ENCODE peak calls at places on chromosome 16, in nine cellular contexts. U is stomach, V is sigmoid colon, W is K562, L is transverse colon, D is esophagus muscularis mucosa, Y is HepG2, Z is spleen, G is HCT116. K is an unnamed sample. For H3K4me1, the result is how much of the 10 kb centered on the place peaks cover.

GRCh38 chr16:1296688-1297412 is 12.6 kb upstream of the UBE2I start:
- DNase-seq in U (no peak), V (no peak), W (no peak), L (peak), D (no peak), Y (peak), Z (no peak), G (peak), K (no peak)

GRCh38 chr16:69566437-69567030 is 768 bp downstream of the NFAT5 start:
- DNase-seq in U (peak), V (peak), W (peak), L (peak), D (no peak), Y (peak), Z (peak), G (no peak), K (peak)

GRCh38 chr16:8966781-8967436 is 3.2 kb upstream of the USP7 start:
- DNase-seq in U (no peak), V (no peak), W (no peak), L (peak), D (no peak), Y (no peak), Z (no peak), G (no peak), K (no peak)

GRCh38 chr16:64952177-64952576 is 169.7 kb downstream of the CDH11 start:
- DNase-seq in U (no peak), V (no peak), W (no peak), L (no peak), D (no peak), Y (no peak), Z (no peak), G (no peak), K (no peak)

GRCh38 chr16:49528035-49528434 is 154.4 kb downstream of the C16orf78 start:
- DNase-seq in U (no peak), V (no peak), W (no peak), L (no peak), D (no peak), Y (no peak), Z (no peak), G (no peak), K (no peak)

GRCh38 chr16:49932943-49933342 is 77.0 kb upstream of the ZNF423 start:
- DNase-seq in U (no peak), V (peak), W (no peak), L (no peak), D (no peak), Y (no peak), Z (peak), G (no peak), K (no peak)

GRCh38 chr16:37511-37910 is 15.9 kb downstream of the POLR3K start:
- DNase-seq in U (no peak), V (no peak), W (no peak), L (no peak), D (no peak), Y (no peak), Z (no peak), G (no peak), K (no peak)

GRCh38 chr16:82263456-82264159 is 93.6 kb upstream of the MPHOSPH6 start:
- DNase-seq in U (peak), V (peak), W (peak), L (peak), D (no peak), Y (peak), Z (no peak), G (peak), K (no peak)

GRCh38 chr16:76976756-76977155 is 214.2 kb upstream of the MON1B start:
- DNase-seq in U (no peak), V (no peak), W (no peak), L (no peak), D (no peak), Y (no peak), Z (no peak), G (no peak), K (no peak)

GRCh38 chr16:48318630-48319029 is 66.6 kb downstream of the SIAH1 start:
- DNase-seq in U (no peak), V (no peak), W (no peak), L (peak), D (no peak), Y (no peak), Z (no peak), G (no peak), K (no peak)

GRCh38 chr16:3825103-3825502 is 55.4 kb downstream of the CREBBP start:
- DNase-seq in U (no peak), V (no peak), W (no peak), L (no peak), D (no peak), Y (no peak), Z (no peak), G (no peak), K (no peak)

GRCh38 chr16:10520869-10521578 is 59.4 kb downstream of the EMP2 start:
- DNase-seq in U (no peak), V (no peak), W (no peak), L (no peak), D (no peak), Y (no peak), Z (no peak), G (no peak), K (no peak)

GRCh38 chr16:4746215-4746614 is 11.9 kb downstream of the DNAAF8 start:
- DNase-seq in U (peak), V (no peak), W (no peak), L (no peak), D (no peak), Y (no peak), Z (no peak), G (no peak), K (no peak)

GRCh38 chr16:87581867-87582220 is 20.5 kb upstream of the JPH3 start:
- DNase-seq in U (peak), V (peak), W (peak), L (peak), D (peak), Y (peak), Z (peak), G (peak), K (peak)

GRCh38 chr16:87580855-87581261 is 21.4 kb upstream of the JPH3 start:
- DNase-seq in U (no peak), V (no peak), W (peak), L (no peak), D (no peak), Y (no peak), Z (no peak), G (no peak), K (no peak)

GRCh38 chr16:87583453-87584131 is 18.7 kb upstream of the JPH3 start:
- DNase-seq in U (no peak), V (no peak), W (no peak), L (no peak), D (no peak), Y (no peak), Z (no peak), G (no peak), K (no peak)

GRCh38 chr16:87582966-87583325 is 19.4 kb upstream of the JPH3 start:
- DNase-seq in U (no peak), V (no peak), W (no peak), L (no peak), D (no peak), Y (no peak), Z (no peak), G (no peak), K (no peak)

GRCh38 chr16:87582221-87582965 is 19.9 kb upstream of the JPH3 start:
- DNase-seq in U (no peak), V (peak), W (no peak), L (peak), D (no peak), Y (no peak), Z (peak), G (no peak), K (peak)
- TF ChIP-seq POLR2AphosphoS5 in U (peak), V (no peak), W (no peak), L (no peak), D (peak), Y (no peak), Z (peak), G (no peak), K (no peak)

GRCh38 chr16:66901626-66902025 is 17.1 kb downstream of the CDH16 start:
- DNase-seq in U (no peak), V (peak), W (no peak), L (no peak), D (no peak), Y (no peak), Z (peak), G (no peak), K (no peak)
- H3K4me1 ChIP-seq in U (half or more), V (half or more), W (under half), L (half or more), D (half or more), Y (half or more), Z (under half), G (under half), K (under half)

GRCh38 chr16:21952793-21953540 is at the start of gene UQCRC2:
- DNase-seq in U (peak), V (peak), W (peak), L (peak), D (peak), Y (peak), Z (peak), G (peak), K (peak)

GRCh38 chr16:21953541-21953902 is 361 bp downstream of the UQCRC2 start:
- DNase-seq in U (no peak), V (no peak), W (no peak), L (no peak), D (no peak), Y (no peak), Z (no peak), G (no peak), K (peak)

GRCh38 chr16:21949713-21950260 is 3.4 kb upstream of the UQCRC2 start:
- DNase-seq in U (no peak), V (no peak), W (no peak), L (no peak), D (no peak), Y (no peak), Z (no peak), G (no peak), K (no peak)

GRCh38 chr16:21950782-21951521 is 2.2 kb upstream of the UQCRC2 start:
- DNase-seq in U (no peak), V (no peak), W (peak), L (no peak), D (no peak), Y (peak), Z (no peak), G (peak), K (no peak)

GRCh38 chr16:21952040-21952792 is 945 bp upstream of the UQCRC2 start:
- DNase-seq in U (peak), V (peak), W (peak), L (peak), D (no peak), Y (peak), Z (peak), G (peak), K (peak)
- TF ChIP-seq POLR2A in U (no peak), V (no peak), W (no peak), L (no peak), D (no peak), Y (no peak), Z (no peak), G (no peak), K (no peak)

DNA sequence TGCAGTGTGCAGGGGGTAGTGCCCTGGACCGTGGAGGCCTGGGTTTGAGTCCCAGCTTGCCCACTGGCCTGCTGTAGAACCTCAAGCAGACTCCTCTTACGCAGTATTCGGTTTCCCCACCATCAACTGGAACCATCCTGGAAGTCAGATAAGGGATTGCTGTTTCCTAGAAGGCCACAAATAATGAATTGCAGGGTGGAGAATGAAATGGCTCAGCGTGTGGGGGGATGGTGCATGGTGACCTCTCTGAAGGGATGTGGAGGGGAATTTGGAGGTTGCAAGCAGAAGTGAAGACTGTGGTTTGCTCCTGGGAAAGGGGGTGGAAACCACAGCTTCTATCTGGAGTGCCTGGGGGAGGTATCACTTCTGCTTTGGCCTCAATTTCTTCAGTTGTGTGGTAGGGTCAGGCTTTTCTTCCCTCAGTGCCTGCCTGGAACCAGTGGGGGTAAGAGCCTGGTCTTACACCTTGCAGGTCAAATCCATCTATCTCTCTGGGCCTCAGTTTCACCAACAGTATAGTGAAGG is 1.7 kb downstream of the ADGRG5 start:
- DNase-seq in U (no peak), V (no peak), W (peak), L (peak), D (no peak), Y (no peak), Z (peak), G (no peak), K (no peak)
- TF ChIP-seq POLR2AphosphoS5 in U (no peak), V (no peak), W (no peak), L (no peak), D (no peak), Y (no peak), Z (peak), G (no peak), K (no peak)

K was measured in upper lobe of left lung.